ENCODE peak calls at places on chromosomes 7 and 10, in four cellular contexts. J is A549, H is left ventricle myocardium inferior, K is pancreas. D is an unnamed sample.

GRCh38 chr7:143046334-143046935 is 5.7 kb upstream of the OR6V1 start:
- DNase-seq in J (no peak), H (no peak), K (no peak), D (no peak)

GRCh38 chr10:5576780-5577472 is 52.2 kb downstream of the CALML3 start:
- DNase-seq in J (no peak), H (no peak), K (no peak), D (no peak)

GRCh38 chr10:130867446-130868194 is 443.9 kb downstream of the TCERG1L start:
- DNase-seq in J (no peak), H (no peak), K (no peak), D (no peak)

GRCh38 chr10:96838529-96838928 is 6.4 kb downstream of the LCOR start:
- DNase-seq in J (no peak), H (no peak), K (no peak), D (no peak)

GRCh38 chr10:2341298-2341697 is 604.0 kb upstream of the ADARB2 start:
- DNase-seq in J (no peak), H (no peak), K (no peak), D (no peak)

GRCh38 chr10:86362566-86363183 is 3.9 kb downstream of the GRID1 start:
- DNase-seq in J (no peak), H (no peak), K (no peak), D (no peak)

GRCh38 chr10:102059987-102060386 is 4.0 kb upstream of the ARMH3 start:
- DNase-seq in J (no peak), H (no peak), K (no peak), D (no peak)

GRCh38 chr10:90592903-90593302 is 264.9 kb downstream of the HTR7 start:
- DNase-seq in J (peak), H (peak), K (no peak), D (no peak)

GRCh38 chr7:7719235-7719634 is 828 bp upstream of the RPA3 start:
- DNase-seq in J (no peak), H (no peak), K (peak), D (peak)

GRCh38 chr7:2025188-2025587 is 207.6 kb downstream of the MAD1L1 start:
- DNase-seq in J (no peak), H (no peak), K (no peak), D (no peak)

GRCh38 chr7:80488406-80488805 is 23.5 kb downstream of the GNAT3 start:
- DNase-seq in J (no peak), H (no peak), K (no peak), D (no peak)

GRCh38 chr7:30142710-30143109 is 7.9 kb downstream of the MTURN start:
- DNase-seq in J (no peak), H (no peak), K (no peak), D (no peak)

GRCh38 chr7:111531993-111532392 is 30.3 kb downstream of the IMMP2L start:
- DNase-seq in J (no peak), H (no peak), K (no peak), D (no peak)

GRCh38 chr7:121872831-121873764 is at the start of gene PTPRZ1:
- DNase-seq in J (peak), H (no peak), K (peak), D (no peak)

GRCh38 chr10:119466655-119467054 is 75.9 kb downstream of the RGS10 start:
- DNase-seq in J (no peak), H (no peak), K (no peak), D (no peak)

GRCh38 chr10:85598646-85599045 is 767.9 kb downstream of the GRID1 start:
- DNase-seq in J (no peak), H (no peak), K (no peak), D (no peak)

GRCh38 chr7:100017875-100018274 is 2.5 kb downstream of the ZKSCAN1 start:
- DNase-seq in J (no peak), H (no peak), K (no peak), D (no peak)

GRCh38 chr10:57716884-57717283 is 550.8 kb downstream of the IPMK start:
- DNase-seq in J (no peak), H (no peak), K (no peak), D (no peak)

GRCh38 chr10:80473692-80474596 is 19.8 kb downstream of the TSPAN14 start:
- DNase-seq in J (no peak), H (no peak), K (no peak), D (no peak)

GRCh38 chr7:50696810-50697582 is 85.7 kb downstream of the GRB10 start:
- DNase-seq in J (no peak), H (no peak), K (no peak), D (no peak)
- TF ChIP-seq CTCF in J (peak), H (peak), K (no peak), D (peak)

GRCh38 chr10:19640864-19641263 is 175.4 kb upstream of the PLXDC2 start:
- DNase-seq in J (no peak), H (no peak), K (no peak), D (no peak)

GRCh38 chr10:19634163-19634562 is 182.1 kb upstream of the PLXDC2 start:
- DNase-seq in J (no peak), H (no peak), K (no peak), D (no peak)

GRCh38 chr10:19638173-19638872 is 177.9 kb upstream of the PLXDC2 start:
- DNase-seq in J (peak), H (no peak), K (no peak), D (no peak)

GRCh38 chr10:19638873-19639233 is 177.4 kb upstream of the PLXDC2 start:
- DNase-seq in J (no peak), H (no peak), K (no peak), D (no peak)
- H3K4me3 ChIP-seq in J (peak), H (peak), K (no peak), D (no peak)

DNA sequence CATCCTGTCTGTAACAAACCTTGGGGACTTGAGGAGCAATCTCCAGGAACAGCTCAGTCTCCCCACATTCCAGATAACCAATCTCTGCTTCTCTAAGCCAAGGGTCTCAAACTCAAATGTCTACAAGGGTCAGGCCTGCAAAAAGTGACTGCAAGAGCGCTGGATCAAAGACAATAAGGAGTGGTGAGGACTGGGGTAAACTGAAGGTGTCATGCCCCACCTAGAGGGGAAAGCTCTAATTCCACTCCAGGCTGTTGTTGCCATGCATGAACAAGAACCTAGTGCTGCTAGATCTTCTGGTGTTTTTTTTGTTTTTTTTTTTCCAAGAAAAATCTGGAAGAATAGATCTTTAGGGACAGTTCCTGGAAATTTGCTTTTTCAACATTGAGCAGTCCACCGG is 117.9 kb upstream of the MACROH2A2 start:
- DNase-seq in J (no peak), H (no peak), K (no peak), D (no peak)
- TF ChIP-seq CTCF in J (no peak), H (no peak), K (no peak), D (peak)

GRCh38 chr10:52313350-52314006 is 603 bp upstream of the DKK1 start:
- DNase-seq in J (peak), H (no peak), K (no peak), D (no peak)
- H3K4me3 ChIP-seq in J (peak), H (peak), K (peak), D (no peak)

D was measured in GM12864.